ENCODE peak calls at places on chromosome 1, in nine cellular contexts. F, U, B, N, A, X, Z, K and V are unnamed samples.
A peak's percentile ranks its signal among the peaks of the same experiment; 100 is the strongest.

GRCh38 chr1:38266197-38266520 is 219.6 kb upstream of the POU3F1 start:
- DNase-seq in F (no peak), U (no peak), B (no peak), N (no peak), A (no peak), X (peak; percentile 84), Z (no peak), K (no peak), V (no peak)

GRCh38 chr1:90616395-90616794 is 100.7 kb downstream of the BARHL2 start:
- DNase-seq in F (peak; percentile 15), U (no peak), B (no peak), N (peak; percentile 14), A (peak; percentile 8), X (peak; percentile 16), Z (peak; percentile 43), K (no peak), V (peak; percentile 64)

GRCh38 chr1:19815801-19816736 is 986 bp upstream of the RNF186 start:
- DNase-seq in F (no peak), U (peak; percentile 94), B (no peak), N (no peak), A (no peak), X (peak; percentile 86), Z (no peak), K (no peak), V (no peak)

GRCh38 chr1:119653839-119654170 is 5.7 kb upstream of the ZNF697 start:
- DNase-seq in F (peak; percentile 74), U (no peak), B (peak; percentile 18), N (no peak), A (no peak), X (no peak), Z (no peak), K (no peak), V (no peak)

GRCh38 chr1:201517631-201518030 is 10.7 kb upstream of the CSRP1 start:
- DNase-seq in F (no peak), U (no peak), B (no peak), N (peak; percentile 60), A (no peak), X (no peak), Z (no peak), K (peak; percentile 79), V (no peak)

GRCh38 chr1:235910357-235911299 is 43.9 kb upstream of the LYST start:
- DNase-seq in F (peak; percentile 98), U (no peak), B (peak; percentile 97), N (peak; percentile 99), A (peak; percentile 82), X (peak; percentile 40), Z (no peak), K (peak; percentile 93), V (no peak)

GRCh38 chr1:198937231-198938031 is 298.6 kb downstream of the PTPRC start:
- DNase-seq in F (peak; percentile 89), U (peak; percentile 94), B (peak; percentile 95), N (peak; percentile 91), A (peak; percentile 95), X (peak; percentile 87), Z (no peak), K (peak; percentile 41), V (peak; percentile 93)

GRCh38 chr1:86596253-86596652 is 49.4 kb downstream of the CLCA4 start:
- DNase-seq in F (peak; percentile 8), U (no peak), B (no peak), N (peak; percentile 51), A (no peak), X (no peak), Z (no peak), K (no peak), V (no peak)

GRCh38 chr1:17207966-17208418 is 3.1 kb downstream of the PADI1 start:
- DNase-seq in F (peak; percentile 80), U (peak; percentile 57), B (peak; percentile 76), N (peak; percentile 92), A (peak; percentile 16), X (no peak), Z (peak; percentile 47), K (peak; percentile 81), V (peak; percentile 70)

GRCh38 chr1:198169704-198170103 is 12.9 kb downstream of the NEK7 start:
- DNase-seq in F (no peak), U (no peak), B (no peak), N (peak; percentile 97), A (peak; percentile 92), X (no peak), Z (peak; percentile 14), K (no peak), V (no peak)

GRCh38 chr1:175683491-175684175 is 59.8 kb downstream of the TNR start:
- DNase-seq in F (no peak), U (no peak), B (no peak), N (no peak), A (no peak), X (no peak), Z (no peak), K (no peak), V (no peak)

GRCh38 chr1:225543350-225543749 is 109.6 kb downstream of the ENAH start:
- DNase-seq in F (no peak), U (no peak), B (no peak), N (no peak), A (no peak), X (no peak), Z (no peak), K (no peak), V (no peak)

GRCh38 chr1:225537554-225538251 is 109.9 kb upstream of the LBR start:
- DNase-seq in F (no peak), U (no peak), B (no peak), N (no peak), A (no peak), X (no peak), Z (no peak), K (no peak), V (no peak)

GRCh38 chr1:225539069-225539468 is 111.2 kb upstream of the LBR start:
- DNase-seq in F (peak; percentile 54), U (no peak), B (no peak), N (peak; percentile 35), A (no peak), X (no peak), Z (no peak), K (no peak), V (no peak)

GRCh38 chr1:225541383-225541782 is 111.5 kb downstream of the ENAH start:
- DNase-seq in F (no peak), U (no peak), B (no peak), N (no peak), A (no peak), X (no peak), Z (no peak), K (no peak), V (no peak)

DNA sequence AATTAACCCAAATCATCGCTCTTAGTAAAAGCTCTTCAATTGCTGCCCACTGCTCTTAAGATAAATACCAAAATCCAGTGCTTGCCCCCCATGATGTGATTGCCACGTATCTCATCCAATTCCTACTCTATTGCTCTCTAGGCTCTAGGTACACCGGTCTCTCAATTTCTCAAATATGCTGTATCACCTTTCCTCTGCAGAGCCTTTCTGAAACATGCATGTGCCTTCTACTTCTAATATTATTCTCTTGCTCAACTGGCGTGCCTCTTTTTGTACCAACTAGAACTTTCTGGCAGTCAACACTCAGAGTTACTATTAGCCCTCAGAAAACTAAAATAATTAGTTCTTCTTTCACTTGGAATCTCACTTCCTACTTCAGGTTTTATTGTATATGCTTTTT is 111.7 kb upstream of the LBR start:
- DNase-seq in F (no peak), U (peak; percentile 7), B (no peak), N (no peak), A (no peak), X (no peak), Z (no peak), K (no peak), V (no peak)
- H4K20me1 ChIP-seq in F (no peaks in the 10 kb centered on the region), U (no peaks in the 10 kb centered on the region), B (peaks cover 35% of the 10 kb centered on the region), N (no peaks in the 10 kb centered on the region), A (peaks cover 2% of the 10 kb centered on the region), X (peaks cover 3% of the 10 kb centered on the region), Z (no peaks in the 10 kb centered on the region), K (peaks cover 3% of the 10 kb centered on the region), V (no peaks in the 10 kb centered on the region)

DNA sequence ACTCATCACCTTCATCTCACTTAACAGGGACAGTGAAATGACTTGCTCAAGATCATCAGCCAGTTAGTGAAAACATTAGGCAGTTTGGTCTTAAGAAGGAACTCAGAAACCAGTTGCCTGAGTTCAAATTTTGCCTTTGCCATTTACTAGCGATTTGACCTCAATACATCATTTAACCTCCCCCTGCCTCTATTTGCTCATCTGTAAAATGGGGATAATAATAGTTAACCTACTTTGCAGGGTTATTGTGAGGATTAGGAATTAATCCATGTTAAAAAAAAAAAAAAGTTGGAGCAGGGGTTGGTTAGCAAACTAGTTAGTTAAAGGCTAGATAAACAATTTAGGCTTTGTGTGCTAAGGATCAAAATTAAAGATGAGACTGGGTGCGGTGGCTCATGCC is 10.6 kb upstream of the TACSTD2 start:
- DNase-seq in F (no peak), U (no peak), B (no peak), N (no peak), A (no peak), X (no peak), Z (no peak), K (no peak), V (no peak)
- H4K20me1 ChIP-seq in F (no peaks in the 10 kb centered on the region), U (no peaks in the 10 kb centered on the region), B (no peaks in the 10 kb centered on the region), N (no peaks in the 10 kb centered on the region), A (no peaks in the 10 kb centered on the region), X (no peaks in the 10 kb centered on the region), Z (no peaks in the 10 kb centered on the region), K (no peaks in the 10 kb centered on the region), V (no peaks in the 10 kb centered on the region)

DNA sequence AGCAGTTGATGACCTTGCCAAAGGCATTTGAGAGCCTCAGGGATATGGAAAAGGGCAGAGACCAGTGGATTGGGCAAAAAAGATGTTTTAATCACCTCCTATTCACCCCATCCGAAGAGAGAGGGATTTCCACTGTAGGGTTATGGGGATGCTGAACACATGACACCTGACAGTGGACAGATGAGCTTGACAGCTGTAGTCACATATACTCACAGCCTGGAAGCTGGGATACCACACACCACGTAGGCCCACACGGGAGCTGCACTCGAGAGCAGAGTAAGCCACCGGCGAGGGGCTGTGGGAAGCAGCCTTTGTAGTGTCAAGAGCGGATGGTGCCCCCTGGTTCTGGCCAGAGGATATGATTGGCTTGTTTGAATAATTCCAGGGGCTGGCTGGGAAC is 20.0 kb downstream of the ZBTB40 start:
- DNase-seq in F (no peak), U (no peak), B (no peak), N (no peak), A (no peak), X (no peak), Z (no peak), K (no peak), V (no peak)
- H4K20me1 ChIP-seq in F (no peaks in the 10 kb centered on the region), U (no peaks in the 10 kb centered on the region), B (peaks cover 12% of the 10 kb centered on the region), N (no peaks in the 10 kb centered on the region), A (peaks cover 7% of the 10 kb centered on the region), X (peaks cover 51% of the 10 kb centered on the region), Z (peaks cover 3% of the 10 kb centered on the region), K (no peaks in the 10 kb centered on the region), V (peaks cover 3% of the 10 kb centered on the region)

DNA sequence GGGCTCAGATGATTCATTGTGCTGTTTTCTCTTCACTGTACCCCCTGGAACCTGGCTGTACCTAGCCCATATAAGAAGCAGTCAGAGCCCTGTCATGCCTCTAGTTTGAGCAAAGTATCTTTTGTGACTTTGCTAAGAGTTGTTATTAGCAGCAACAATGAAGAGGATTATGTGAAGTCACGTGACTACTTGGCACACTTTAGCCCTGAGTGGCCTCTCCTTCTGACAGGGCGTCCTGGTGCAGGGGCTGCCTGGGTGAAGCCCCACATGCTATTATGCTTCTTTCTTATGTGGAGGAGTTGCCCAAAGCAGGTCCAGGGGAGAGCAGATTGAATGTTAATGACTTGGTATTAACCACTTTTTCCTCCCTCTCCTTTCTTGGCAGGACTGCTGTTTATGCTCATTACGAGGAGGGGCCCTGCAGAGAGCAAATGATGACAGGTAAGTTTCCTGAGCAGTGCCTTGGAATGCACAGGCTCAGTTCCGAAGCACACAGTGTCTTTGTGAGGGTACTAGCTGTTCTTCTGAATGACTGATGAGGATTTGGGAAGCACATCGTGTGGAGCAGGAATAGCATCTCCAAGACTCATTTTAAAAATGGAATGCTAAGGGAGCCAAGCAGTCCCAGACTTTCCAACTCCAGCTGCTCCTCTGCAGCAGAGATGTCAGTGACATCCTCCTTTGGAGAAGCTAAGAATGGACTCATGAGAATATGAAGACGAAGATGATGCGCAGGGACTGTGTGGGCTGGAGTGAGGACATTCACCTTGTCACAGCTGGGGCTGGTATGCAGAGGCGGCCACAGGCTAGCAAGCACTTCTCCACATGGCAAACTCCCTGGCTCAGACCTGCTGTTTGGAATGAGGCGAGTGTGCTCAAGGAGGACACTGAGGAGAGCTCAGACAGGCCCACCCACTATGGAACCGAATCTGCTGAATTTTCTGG is 15.2 kb upstream of the ST3GAL3 start:
- DNase-seq in F (no peak), U (no peak), B (no peak), N (no peak), A (no peak), X (no peak), Z (no peak), K (no peak), V (no peak)
- H4K20me1 ChIP-seq in F (peaks cover 5% of the 10 kb centered on the region), U (no peaks in the 10 kb centered on the region), B (peaks cover 17% of the 10 kb centered on the region), N (no peaks in the 10 kb centered on the region), A (no peaks in the 10 kb centered on the region), X (no peaks in the 10 kb centered on the region), Z (peaks cover 4% of the 10 kb centered on the region), K (peaks cover 43% of the 10 kb centered on the region), V (no peaks in the 10 kb centered on the region)